ENCODE peak calls at places on chromosomes 11 and 22, in eight cellular contexts. D is brain microvascular endothelial cell; L is naive thymus-derived CD4-positive, alpha-beta T cell; V is caudate nucleus; F is body of pancreas; E is psoas muscle; M is transverse colon; Y is heart left ventricle. Z is an unnamed sample.

GRCh38 chr11:62193954-62194353 is 3.9 kb downstream of the SCGB1D1 start:
- DNase-seq in E (no peak), D (no peak), Y (no peak), F (no peak), L (no peak), M (no peak), V (no peak), Z (no peak)

GRCh38 chr11:119309411-119309810 is 7.5 kb downstream of the MCAM start:
- DNase-seq in M (no peak), F (no peak), Y (no peak), L (no peak), V (no peak), E (no peak), D (no peak), Z (no peak)

GRCh38 chr11:69207165-69207889 is 51.6 kb downstream of the SMIM38 start:
- DNase-seq in D (no peak), Y (no peak), L (no peak), F (no peak), E (no peak), M (no peak), V (no peak), Z (no peak)

GRCh38 chr22:45688606-45689080 is 17.0 kb downstream of the ATXN10 start:
- DNase-seq in Y (no peak), M (no peak), V (no peak), L (no peak), E (no peak), D (peak), F (no peak), Z (no peak)

GRCh38 chr11:131767421-131767820 is 397.0 kb downstream of the NTM start:
- DNase-seq in M (no peak), L (no peak), D (peak), V (no peak), Y (no peak), E (no peak), F (no peak), Z (no peak)

GRCh38 chr11:128380280-128380604 is 207.1 kb downstream of the ETS1 start:
- DNase-seq in D (no peak), L (no peak), Y (no peak), V (no peak), E (no peak), M (no peak), F (no peak), Z (no peak)

GRCh38 chr22:46072981-46073682 is 77.2 kb upstream of the PPARA start:
- DNase-seq in L (no peak), F (peak), V (no peak), D (no peak), Y (no peak), M (peak), E (no peak), Z (no peak)

GRCh38 chr11:96524475-96524874 is 134.7 kb downstream of the JRKL start:
- DNase-seq in F (no peak), M (no peak), E (no peak), D (peak), L (no peak), Y (no peak), V (no peak), Z (no peak)

GRCh38 chr11:103067118-103067517 is 24.8 kb downstream of the DCUN1D5 start:
- DNase-seq in E (no peak), Y (no peak), F (no peak), L (no peak), D (no peak), M (no peak), V (no peak), Z (no peak)

GRCh38 chr22:30045901-30046715 is 34.2 kb upstream of the HORMAD2 start:
- DNase-seq in Y (no peak), V (no peak), L (no peak), F (no peak), E (no peak), D (no peak), M (no peak), Z (no peak)
- H3K27ac ChIP-seq in Y (no peak), V (no peak), L (no peak), F (no peak), E (no peak), D (no peak), M (no peak), Z (no peak)

GRCh38 chr22:23837496-23837859 is 1.3 kb downstream of the DERL3 start:
- DNase-seq in E (peak), D (no peak), V (no peak), F (no peak), M (no peak), L (no peak), Y (no peak), Z (no peak)
- H3K27ac ChIP-seq in E (peak), D (no peak), V (no peak), F (no peak), M (no peak), L (no peak), Y (peak), Z (no peak)

GRCh38 chr11:113991170-113991569 is 16.3 kb downstream of the HTR3A start:
- DNase-seq in F (peak), E (no peak), V (no peak), Y (no peak), M (no peak), L (no peak), D (peak), Z (no peak)

GRCh38 chr11:113989916-113990315 is 15.0 kb downstream of the HTR3A start:
- DNase-seq in M (no peak), V (no peak), Y (no peak), E (no peak), F (no peak), D (no peak), L (no peak), Z (no peak)

GRCh38 chr11:113994077-113994954 is 19.4 kb downstream of the HTR3A start:
- DNase-seq in E (no peak), Y (no peak), M (no peak), L (no peak), D (no peak), F (peak), V (no peak), Z (peak)

GRCh38 chr11:113992459-113993105 is 17.7 kb downstream of the HTR3A start:
- DNase-seq in E (no peak), L (no peak), Y (no peak), M (no peak), F (no peak), D (no peak), V (no peak), Z (no peak)

DNA sequence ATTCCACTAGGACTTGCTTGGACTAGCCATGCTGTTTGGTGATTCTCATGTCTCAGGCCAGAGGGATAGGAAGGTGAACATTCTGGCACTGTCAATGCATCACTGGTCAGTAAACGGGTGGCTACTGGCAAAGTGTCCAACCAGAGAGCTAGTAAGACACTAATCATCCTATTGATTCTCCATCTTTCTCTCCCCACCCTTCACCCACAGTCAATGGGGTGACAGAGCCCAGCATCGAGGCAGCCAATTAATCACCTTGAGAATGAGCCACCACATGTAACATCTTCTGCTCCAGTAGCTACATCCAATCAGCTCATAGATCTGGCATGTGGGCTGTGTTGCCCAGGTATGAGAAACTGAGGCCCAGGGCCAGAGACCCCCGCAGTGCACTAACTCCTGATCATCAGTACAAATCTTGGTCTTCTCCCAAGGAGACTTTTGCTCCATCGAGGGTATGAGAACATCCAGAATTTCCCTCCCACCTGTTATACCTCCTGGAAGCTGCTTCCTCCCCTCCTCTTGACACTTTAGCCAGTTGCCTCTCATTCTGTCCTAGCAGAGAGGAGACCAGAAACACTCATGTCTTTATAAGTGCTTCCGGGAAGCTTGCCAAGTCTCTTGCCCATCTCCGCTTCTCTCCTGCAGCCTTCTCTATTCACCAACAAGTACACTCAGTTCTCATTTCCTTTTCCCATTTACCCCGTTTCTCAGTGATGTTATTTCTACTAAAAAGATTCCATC is 17.0 kb downstream of the HTR3A start:
- DNase-seq in V (no peak), L (no peak), F (no peak), E (no peak), Y (no peak), M (no peak), D (no peak), Z (no peak)
- H3K27ac ChIP-seq in V (no peak), L (no peak), F (no peak), E (no peak), Y (no peak), M (no peak), D (no peak), Z (no peak)

GRCh38 chr11:844693-845644 is 2.3 kb downstream of the TSPAN4 start:
- DNase-seq in L (no peak), F (peak), E (peak), Y (peak), M (peak), V (no peak), D (no peak), Z (no peak)
- H3K27ac ChIP-seq in L (no peak), F (peak), E (peak), Y (peak), M (peak), V (peak), D (no peak), Z (no peak)

DNA sequence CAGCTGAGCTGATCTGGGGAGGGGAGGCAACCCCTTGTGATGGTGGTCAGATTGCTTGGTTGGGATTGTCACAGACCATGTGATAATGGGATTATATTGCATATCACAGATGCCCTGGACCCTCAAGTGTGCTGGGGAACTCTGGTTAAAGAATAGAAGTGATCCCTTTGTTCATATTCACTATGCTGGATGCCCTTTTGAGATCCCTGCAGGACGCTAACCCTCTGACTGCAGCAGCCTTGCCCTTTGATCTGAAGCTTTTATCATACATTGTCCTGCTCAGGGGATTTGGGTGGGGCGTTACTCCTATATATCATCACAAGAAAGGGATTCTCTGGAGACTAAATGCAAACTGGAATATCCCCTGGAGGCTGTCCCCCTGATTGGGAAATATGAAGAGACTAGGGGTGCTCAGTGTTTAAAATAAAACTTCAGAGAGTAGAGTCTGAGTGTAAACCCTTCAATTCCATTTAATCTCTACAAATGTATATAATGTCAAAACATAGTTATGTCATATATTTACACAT is 77.0 kb upstream of the TOP3B start:
- DNase-seq in D (no peak), L (no peak), M (no peak), F (no peak), E (no peak), Y (no peak), V (no peak), Z (no peak)
- H3K27ac ChIP-seq in D (no peak), L (no peak), M (no peak), F (no peak), E (no peak), Y (no peak), V (no peak), Z (no peak)

DNA sequence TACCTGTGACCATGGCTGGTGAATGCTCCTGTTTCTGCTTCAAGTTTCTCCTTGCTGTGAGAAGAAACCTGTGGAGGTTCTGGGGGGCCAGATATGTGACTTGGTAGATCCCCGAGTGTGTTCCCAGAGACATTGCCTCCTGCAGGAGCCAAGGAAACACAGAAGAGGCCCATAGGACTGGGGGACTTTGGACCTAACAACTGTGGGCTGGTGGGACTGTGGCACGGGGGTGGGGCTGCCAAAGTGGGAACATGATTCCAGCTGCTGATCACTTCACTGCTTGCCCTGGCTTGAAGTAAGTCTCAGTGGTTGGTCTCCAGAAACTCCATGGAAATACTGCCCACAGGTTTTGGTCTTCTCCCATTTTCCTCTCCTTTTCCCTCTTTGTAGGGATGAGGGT is 4.1 kb upstream of the NR1H3 start:
- DNase-seq in V (no peak), Y (no peak), E (no peak), D (no peak), L (no peak), F (no peak), M (peak), Z (no peak)
- H3K27ac ChIP-seq in V (peak), Y (peak), E (peak), D (no peak), L (no peak), F (no peak), M (peak), Z (peak)

GRCh38 chr22:37932821-37933578 is 20.4 kb downstream of the C22orf23 start:
- DNase-seq in L (no peak), Y (no peak), F (peak), M (no peak), V (no peak), D (no peak), E (no peak), Z (no peak)

GRCh38 chr22:37931893-37932389 is 21.5 kb downstream of the C22orf23 start:
- DNase-seq in Y (no peak), L (no peak), D (no peak), E (no peak), F (no peak), M (no peak), V (no peak), Z (no peak)

GRCh38 chr22:37930952-37931440 is 22.4 kb downstream of the C22orf23 start:
- DNase-seq in F (peak), D (no peak), M (no peak), Y (no peak), V (no peak), E (no peak), L (no peak), Z (no peak)

GRCh38 chr22:37933711-37934376 is 19.6 kb downstream of the C22orf23 start:
- DNase-seq in M (peak), D (peak), E (peak), Y (peak), L (peak), V (peak), F (peak), Z (peak)

DNA sequence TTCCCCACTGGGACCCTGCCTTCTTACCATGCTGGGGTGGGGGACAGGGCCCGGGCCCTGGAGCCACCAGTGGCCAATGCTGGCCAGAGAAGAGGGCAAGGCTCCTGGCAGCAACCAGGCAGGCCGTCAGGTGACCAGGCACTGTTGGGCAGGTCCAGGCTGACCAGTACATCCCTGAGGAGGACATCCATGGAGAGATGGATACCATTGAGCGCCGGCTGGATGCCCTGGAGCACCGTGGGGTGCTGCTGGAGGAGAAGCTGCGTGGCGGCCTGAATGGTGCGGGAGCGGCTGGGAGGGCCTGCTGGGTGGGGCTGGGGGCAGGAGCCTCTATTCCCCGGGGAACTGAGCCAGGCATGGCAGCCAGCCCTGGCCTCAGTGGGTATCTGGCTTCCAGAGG is 21.0 kb downstream of the C22orf23 start:
- DNase-seq in E (no peak), Y (no peak), V (no peak), M (no peak), D (no peak), F (no peak), L (no peak), Z (no peak)
- H3K27ac ChIP-seq in E (no peak), Y (no peak), V (no peak), M (peak), D (no peak), F (peak), L (no peak), Z (peak)

DNA sequence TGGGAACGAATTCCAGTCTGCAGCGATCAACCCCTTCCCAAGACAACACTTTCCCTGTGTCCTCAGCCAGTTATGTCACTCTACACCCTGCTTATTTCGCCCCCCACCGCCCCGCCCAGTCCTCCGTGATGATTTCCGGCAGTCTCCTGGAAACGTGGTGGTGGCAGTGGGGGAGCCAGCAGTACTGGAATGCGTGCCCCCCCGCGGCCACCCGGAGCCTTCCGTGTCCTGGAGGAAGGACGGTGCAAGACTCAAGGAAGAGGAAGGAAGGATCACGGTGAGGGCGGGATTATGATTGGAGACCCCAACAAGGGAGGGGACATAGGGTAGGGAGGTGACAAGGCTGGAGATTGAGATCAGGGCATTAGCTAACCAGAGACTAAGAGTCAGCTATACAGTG is 4.1 kb downstream of the ROBO3 start:
- DNase-seq in E (no peak), V (no peak), Y (no peak), L (no peak), F (no peak), M (no peak), D (no peak), Z (no peak)
- H3K27ac ChIP-seq in E (no peak), V (no peak), Y (no peak), L (no peak), F (no peak), M (no peak), D (no peak), Z (no peak)

DNA sequence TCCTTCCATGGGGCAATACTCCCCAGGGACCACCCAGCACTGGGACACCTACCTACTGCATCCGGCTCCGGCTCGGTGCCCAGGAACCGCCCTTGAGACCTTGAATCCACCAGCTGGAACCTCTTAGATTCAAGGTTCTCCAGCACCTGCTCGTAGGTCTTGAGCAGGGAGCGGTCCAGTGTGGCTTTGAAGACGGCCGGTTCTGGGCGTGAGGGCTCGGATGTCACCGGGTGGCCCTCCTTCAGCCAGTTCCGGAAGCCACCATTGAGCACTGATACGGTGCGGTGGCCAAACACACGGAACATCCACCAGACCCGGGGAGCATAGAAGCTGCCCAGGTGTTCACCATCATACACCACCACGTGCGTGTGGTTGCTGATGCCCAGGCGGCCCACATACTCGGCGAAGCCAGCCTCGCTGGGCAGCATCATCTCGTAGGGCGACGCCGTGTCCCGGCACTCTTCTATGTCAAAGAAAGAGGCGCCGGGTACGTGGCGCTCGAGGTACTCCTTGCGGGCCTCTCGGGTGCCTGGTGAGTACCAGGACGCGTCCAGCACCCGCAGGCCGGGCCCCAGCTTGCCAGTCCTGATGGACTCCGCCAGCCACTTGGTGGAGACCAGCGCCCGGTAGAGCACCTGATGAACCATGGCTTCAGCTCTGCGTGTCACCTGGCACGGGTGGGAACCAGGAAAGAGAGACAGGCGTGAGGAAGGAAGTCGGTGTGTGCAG is 997 bp downstream of the TST start:
- DNase-seq in M (no peak), E (no peak), V (no peak), D (no peak), L (no peak), Y (no peak), F (peak), Z (no peak)
- H3K27ac ChIP-seq in M (peak), E (peak), V (peak), D (no peak), L (no peak), Y (peak), F (peak), Z (peak)

GRCh38 chr11:65537620-65538231 is 12.8 kb downstream of the SCYL1 start:
- DNase-seq in F (no peak), M (no peak), D (no peak), Y (no peak), E (no peak), V (no peak), L (no peak), Z (no peak)

GRCh38 chr11:65538915-65539374 is 14.1 kb downstream of the SCYL1 start:
- DNase-seq in L (no peak), F (no peak), Y (no peak), D (no peak), E (peak), M (no peak), V (peak), Z (no peak)

GRCh38 chr11:65538232-65538914 is 13.5 kb downstream of the SCYL1 start:
- DNase-seq in L (no peak), Y (no peak), E (peak), F (no peak), V (no peak), M (no peak), D (no peak), Z (no peak)

GRCh38 chr11:65536412-65537295 is 11.8 kb downstream of the SCYL1 start:
- DNase-seq in V (no peak), Y (no peak), E (no peak), L (no peak), D (no peak), F (no peak), M (no peak), Z (no peak)

DNA sequence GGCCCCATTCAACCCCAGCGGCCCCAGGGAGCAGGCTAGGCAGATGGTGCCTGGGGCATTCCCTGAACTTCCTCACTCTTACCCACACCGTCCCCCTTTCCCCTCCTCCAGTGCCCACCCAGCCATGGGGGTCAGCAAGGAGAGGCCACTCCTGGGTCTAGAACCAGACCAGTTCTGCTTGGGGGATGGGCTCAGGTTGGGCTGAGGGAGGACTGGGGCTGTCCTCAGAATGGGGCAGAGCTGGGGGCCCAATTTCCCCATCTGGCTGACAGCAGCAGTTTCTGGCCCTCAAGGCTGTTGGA is 12.4 kb downstream of the SCYL1 start:
- DNase-seq in M (no peak), V (no peak), L (no peak), Y (no peak), D (no peak), E (no peak), F (no peak), Z (no peak)
- H3K27ac ChIP-seq in M (no peak), V (no peak), L (no peak), Y (no peak), D (no peak), E (no peak), F (no peak), Z (no peak)